ENCODE peak calls at places on chromosomes 7 and 10, in six cellular contexts. Y, P, F, U, H and S are unnamed samples.

GRCh38 chr7:148385009-148385682 is 205.4 kb upstream of the C7orf33 start:
- DNase-seq in F (no peak), U (no peak), P (no peak), H (no peak), Y (no peak), S (no peak)

GRCh38 chr10:71634531-71635164 is 84.9 kb downstream of the C10orf105 start:
- DNase-seq in P (no peak), U (no peak), H (no peak), Y (no peak), F (no peak), S (no peak)

GRCh38 chr7:24836084-24836483 is 78.8 kb upstream of the GSDME start:
- DNase-seq in H (no peak), U (no peak), F (no peak), P (no peak), Y (no peak), S (no peak)

GRCh38 chr7:94289071-94289470 is 105.6 kb upstream of the COL1A2 start:
- DNase-seq in H (peak), U (no peak), F (peak), Y (peak), P (peak), S (peak)

GRCh38 chr7:6430271-6430940 is 17.3 kb downstream of the DAGLB start:
- DNase-seq in P (no peak), H (peak), U (no peak), F (peak), Y (peak), S (no peak)

GRCh38 chr7:81624650-81625310 is 145.1 kb downstream of the HGF start:
- DNase-seq in U (no peak), H (no peak), P (no peak), Y (no peak), F (peak), S (no peak)

GRCh38 chr7:68862736-68863135 is 735.5 kb upstream of the AUTS2 start:
- DNase-seq in F (no peak), P (no peak), H (no peak), Y (peak), U (no peak), S (peak)

GRCh38 chr7:29039747-29040569 is 81.8 kb upstream of the TRIL start:
- DNase-seq in U (no peak), H (peak), F (peak), Y (no peak), P (peak), S (no peak)

GRCh38 chr7:76296743-76297740 is 5.4 kb upstream of the HSPB1 start:
- DNase-seq in P (peak), U (peak), Y (no peak), F (peak), H (peak), S (no peak)

GRCh38 chr7:45456747-45457146 is 117.4 kb upstream of the ADCY1 start:
- DNase-seq in F (peak), U (no peak), H (no peak), P (peak), Y (no peak), S (no peak)

GRCh38 chr7:13800694-13801448 is 188.6 kb downstream of the ETV1 start:
- DNase-seq in F (peak), P (no peak), Y (no peak), H (peak), U (no peak), S (no peak)

GRCh38 chr10:62978417-62978955 is 154.6 kb upstream of the NRBF2 start:
- DNase-seq in Y (no peak), F (no peak), U (no peak), P (no peak), H (no peak), S (no peak)

GRCh38 chr7:69953319-69954067 is 355.2 kb downstream of the AUTS2 start:
- DNase-seq in Y (no peak), F (no peak), P (no peak), H (no peak), U (no peak), S (peak)

GRCh38 chr10:8919291-8919690 is 864.8 kb downstream of the GATA3 start:
- DNase-seq in P (no peak), H (no peak), F (no peak), U (no peak), Y (no peak), S (no peak)

GRCh38 chr7:55552320-55553086 is 19.8 kb downstream of the VOPP1 start:
- DNase-seq in F (peak), P (no peak), H (peak), U (no peak), Y (peak), S (no peak)

GRCh38 chr10:11450427-11450826 is 161.0 kb downstream of the USP6NL start:
- DNase-seq in U (no peak), P (no peak), H (no peak), Y (no peak), F (no peak), S (no peak)

GRCh38 chr10:24951201-24952145 is 933 bp downstream of the PRTFDC1 start:
- DNase-seq in Y (peak), P (no peak), F (peak), H (peak), U (no peak), S (no peak)

GRCh38 chr7:120985130-120985758 is 3.3 kb upstream of the CPED1 start:
- DNase-seq in H (no peak), Y (peak), P (no peak), U (no peak), F (no peak), S (no peak)

GRCh38 chr10:33413093-33413442 is 78.6 kb upstream of the NRP1 start:
- DNase-seq in F (no peak), U (no peak), H (no peak), Y (no peak), P (no peak), S (no peak)

GRCh38 chr7:121908042-121908441 is 35.1 kb downstream of the PTPRZ1 start:
- DNase-seq in H (no peak), Y (no peak), F (no peak), U (no peak), P (no peak), S (no peak)

GRCh38 chr10:13684813-13685511 is 98.2 kb downstream of the PRPF18 start:
- DNase-seq in Y (no peak), U (no peak), H (peak), P (peak), F (peak), S (no peak)

GRCh38 chr7:150434240-150434639 is 16.2 kb upstream of the GIMAP8 start:
- DNase-seq in P (no peak), Y (no peak), U (no peak), F (no peak), H (no peak), S (no peak)

GRCh38 chr10:46001187-46001756 is 29.0 kb downstream of the TIMM23 start:
- DNase-seq in P (no peak), F (no peak), Y (no peak), H (no peak), U (no peak), S (no peak)

GRCh38 chr7:112571852-112572607 is 91.2 kb downstream of the LSMEM1 start:
- DNase-seq in H (no peak), U (no peak), Y (peak), P (no peak), F (no peak), S (no peak)

GRCh38 chr7:75888464-75889222 is 9.8 kb downstream of the RHBDD2 start:
- DNase-seq in Y (no peak), P (no peak), U (no peak), F (no peak), H (no peak), S (no peak)

GRCh38 chr7:157002819-157003421 is 7.5 kb downstream of the MNX1 start:
- DNase-seq in F (no peak), P (no peak), H (no peak), U (peak), Y (no peak), S (no peak)

GRCh38 chr7:128075536-128076095 is 44.4 kb upstream of the LRRC4 start:
- DNase-seq in P (no peak), Y (no peak), F (no peak), H (no peak), U (no peak), S (peak)